ENCODE peak calls at places on chromosomes 1 and 21, in six cellular contexts. One of them, this sample, is unnamed.

GRCh38 chr21:45999581-46000181 is 18.1 kb downstream of the COL6A1 start:
- DNase-seq in nucleus accumbens: no peak
- DNase-seq in stimulated activated CD8-positive, alpha-beta memory T cell treated with anti-CD3 and anti-CD28 coated beads, Interleukin-4, amount 100 ng/mL, for 24 hours: no peak
- DNase-seq in upper lobe of right lung: no peak
- DNase-seq in NCI-H748 treated with DMSO at 0.1 percent for 48 hours: no peak
- DNase-seq in EH: no peak
- DNase-seq in this sample: peak; percentile 5

GRCh38 chr1:230140221-230141001 is 73.4 kb downstream of the GALNT2 start:
- DNase-seq in NCI-H748 treated with DMSO at 0.1 percent for 48 hours: no peak
- DNase-seq in stimulated activated CD8-positive, alpha-beta memory T cell treated with anti-CD3 and anti-CD28 coated beads, Interleukin-4, amount 100 ng/mL, for 24 hours: no peak
- DNase-seq in nucleus accumbens: no peak
- DNase-seq in upper lobe of right lung: no peak
- DNase-seq in EH: peak; percentile 76
- DNase-seq in this sample: no peak

GRCh38 chr1:92831368-92831761 is 475 bp upstream of the RPL5 start:
- DNase-seq in nucleus accumbens: no peak
- DNase-seq in upper lobe of right lung: no peak
- DNase-seq in NCI-H748 treated with DMSO at 0.1 percent for 48 hours: no peak
- DNase-seq in EH: no peak
- DNase-seq in stimulated activated CD8-positive, alpha-beta memory T cell treated with anti-CD3 and anti-CD28 coated beads, Interleukin-4, amount 100 ng/mL, for 24 hours: no peak
- DNase-seq in this sample: peak; percentile 33

GRCh38 chr1:20458717-20459116 is 27.3 kb downstream of the CAMK2N1 start:
- DNase-seq in nucleus accumbens: no peak
- DNase-seq in NCI-H748 treated with DMSO at 0.1 percent for 48 hours: no peak
- DNase-seq in stimulated activated CD8-positive, alpha-beta memory T cell treated with anti-CD3 and anti-CD28 coated beads, Interleukin-4, amount 100 ng/mL, for 24 hours: no peak
- DNase-seq in EH: no peak
- DNase-seq in upper lobe of right lung: no peak
- DNase-seq in this sample: no peak

GRCh38 chr1:46180082-46180616 is 3.9 kb upstream of the P3R3URF start:
- DNase-seq in nucleus accumbens: no peak
- DNase-seq in EH: no peak
- DNase-seq in stimulated activated CD8-positive, alpha-beta memory T cell treated with anti-CD3 and anti-CD28 coated beads, Interleukin-4, amount 100 ng/mL, for 24 hours: no peak
- DNase-seq in NCI-H748 treated with DMSO at 0.1 percent for 48 hours: peak; percentile 76
- DNase-seq in upper lobe of right lung: peak; percentile 79
- DNase-seq in this sample: no peak

GRCh38 chr1:81254560-81254959 is 546.2 kb upstream of the ADGRL2 start:
- DNase-seq in upper lobe of right lung: no peak
- DNase-seq in EH: no peak
- DNase-seq in NCI-H748 treated with DMSO at 0.1 percent for 48 hours: no peak
- DNase-seq in stimulated activated CD8-positive, alpha-beta memory T cell treated with anti-CD3 and anti-CD28 coated beads, Interleukin-4, amount 100 ng/mL, for 24 hours: no peak
- DNase-seq in nucleus accumbens: no peak
- DNase-seq in this sample: no peak

GRCh38 chr1:32464716-32465540 is at the start of gene ZBTB8B:
- DNase-seq in upper lobe of right lung: peak; percentile 77
- DNase-seq in EH: peak; percentile 57
- DNase-seq in NCI-H748 treated with DMSO at 0.1 percent for 48 hours: peak; percentile 84
- DNase-seq in stimulated activated CD8-positive, alpha-beta memory T cell treated with anti-CD3 and anti-CD28 coated beads, Interleukin-4, amount 100 ng/mL, for 24 hours: peak; percentile 41
- DNase-seq in nucleus accumbens: peak; percentile 57
- DNase-seq in this sample: peak; percentile 56

GRCh38 chr1:8495928-8496401 is 178.1 kb downstream of the SLC45A1 start:
- DNase-seq in nucleus accumbens: no peak
- DNase-seq in upper lobe of right lung: no peak
- DNase-seq in stimulated activated CD8-positive, alpha-beta memory T cell treated with anti-CD3 and anti-CD28 coated beads, Interleukin-4, amount 100 ng/mL, for 24 hours: peak; percentile 19
- DNase-seq in EH: no peak
- DNase-seq in NCI-H748 treated with DMSO at 0.1 percent for 48 hours: no peak
- DNase-seq in this sample: no peak

GRCh38 chr1:111221276-111221632 is 6.3 kb upstream of the CHI3L2 start:
- DNase-seq in NCI-H748 treated with DMSO at 0.1 percent for 48 hours: no peak
- DNase-seq in nucleus accumbens: no peak
- DNase-seq in stimulated activated CD8-positive, alpha-beta memory T cell treated with anti-CD3 and anti-CD28 coated beads, Interleukin-4, amount 100 ng/mL, for 24 hours: no peak
- DNase-seq in EH: no peak
- DNase-seq in upper lobe of right lung: no peak
- DNase-seq in this sample: no peak

GRCh38 chr1:205542367-205542766 is 37.9 kb downstream of the CDK18 start:
- DNase-seq in EH: no peak
- DNase-seq in stimulated activated CD8-positive, alpha-beta memory T cell treated with anti-CD3 and anti-CD28 coated beads, Interleukin-4, amount 100 ng/mL, for 24 hours: no peak
- DNase-seq in NCI-H748 treated with DMSO at 0.1 percent for 48 hours: no peak
- DNase-seq in upper lobe of right lung: no peak
- DNase-seq in nucleus accumbens: no peak
- DNase-seq in this sample: no peak

This sample was measured in activated naive CD8-positive, alpha-beta T cell treated with anti-CD3 and anti-CD28 coated beads, Interleukin-2, amount 10 ng/mL, durations not matched to agents 7 days and 5 days.